ENCODE peak calls at places on chromosomes 4 and X, in six cellular contexts. K is astrocyte, E is dorsolateral prefrontal cortex, J is progenitor cell of endocrine pancreas, A is transverse colon, Q is neural crest cell. D is an unnamed sample.

GRCh38 chr4:17068885-17069284 is 170.4 kb upstream of the LDB2 start:
- DNase-seq in K (peak; percentile 28), E (no peak), J (no peak), A (no peak), Q (no peak), D (no peak)

GRCh38 chr4:138835833-138836521 is 179.6 kb upstream of the NOCT start:
- DNase-seq in K (peak; percentile 18), E (no peak), J (no peak), A (peak; percentile 74), Q (no peak), D (peak; percentile 50)

GRCh38 chr4:31682796-31683195 is 962.6 kb downstream of the PCDH7 start:
- DNase-seq in K (peak; percentile 13), E (no peak), J (no peak), A (no peak), Q (no peak), D (no peak)

GRCh38 chr4:149765630-149766029 is 50.0 kb downstream of the IQCM start:
- DNase-seq in K (peak; percentile 57), E (no peak), J (no peak), A (no peak), Q (no peak), D (peak; percentile 80)

GRCh38 chr4:149584703-149585102 is 230.9 kb downstream of the IQCM start:
- DNase-seq in K (peak; percentile 61), E (no peak), J (no peak), A (no peak), Q (no peak), D (no peak)

GRCh38 chr4:7397206-7398103 is 37.3 kb downstream of the PSAPL1 start:
- DNase-seq in K (peak; percentile 69), E (peak; percentile 19), J (no peak), A (no peak), Q (no peak), D (no peak)

GRCh38 chrX:103628386-103629290 is at the start of gene TCEAL1:
- DNase-seq in K (peak; percentile 38), E (peak; percentile 77), J (peak; percentile 23), A (peak; percentile 74), Q (peak; percentile 25), D (peak; percentile 42)

GRCh38 chr4:83125738-83126141 is 11.2 kb upstream of the PLAC8 start:
- DNase-seq in K (no peak), E (no peak), J (no peak), A (peak; percentile 85), Q (no peak), D (no peak)

GRCh38 chr4:20984011-20984836 is 284.0 kb downstream of the PACRGL start:
- DNase-seq in K (no peak), E (no peak), J (peak; percentile 10), A (peak; percentile 14), Q (peak; percentile 5), D (no peak)

GRCh38 chr4:145796338-145796737 is 116.4 kb downstream of the C4orf51 start:
- DNase-seq in K (no peak), E (no peak), J (no peak), A (no peak), Q (no peak), D (no peak)

GRCh38 chrX:48945517-48946348 is 11.7 kb downstream of the OTUD5 start:
- DNase-seq in K (no peak), E (peak; percentile 48), J (no peak), A (peak; percentile 64), Q (peak; percentile 25), D (peak; percentile 51)

GRCh38 chrX:75603833-75604232 is 81.0 kb upstream of the ZDHHC15 start:
- DNase-seq in K (no peak), E (no peak), J (no peak), A (no peak), Q (no peak), D (peak; percentile 36)

GRCh38 chr4:102554482-102554881 is 53.3 kb downstream of the NFKB1 start:
- DNase-seq in K (peak; percentile 70), E (no peak), J (no peak), A (peak; percentile 14), Q (no peak), D (peak; percentile 89)

GRCh38 chrX:38358274-38358673 is 5.9 kb downstream of the OTC start:
- DNase-seq in K (no peak), E (no peak), J (no peak), A (no peak), Q (no peak), D (no peak)

GRCh38 chr4:89142691-89143669 is 31.6 kb downstream of the TIGD2 start:
- DNase-seq in K (no peak), E (no peak), J (no peak), A (no peak), Q (no peak), D (no peak)

GRCh38 chr4:78629991-78630541 is 78.5 kb downstream of the ANXA3 start:
- DNase-seq in K (no peak), E (no peak), J (no peak), A (peak; percentile 54), Q (no peak), D (no peak)

GRCh38 chr4:110007217-110007616 is 94.5 kb downstream of the EGF start:
- DNase-seq in K (no peak), E (no peak), J (no peak), A (no peak), Q (no peak), D (no peak)

GRCh38 chr4:91288702-91289311 is 1015.0 kb upstream of the GRID2 start:
- DNase-seq in K (no peak), E (no peak), J (no peak), A (no peak), Q (no peak), D (no peak)

GRCh38 chr4:138405934-138406567 is 163.9 kb upstream of the SLC7A11 start:
- DNase-seq in K (peak; percentile 51), E (no peak), J (no peak), A (no peak), Q (no peak), D (peak; percentile 75)

GRCh38 chrX:115897956-115898355 is 272.6 kb upstream of the AGTR2 start:
- DNase-seq in K (no peak), E (no peak), J (no peak), A (no peak), Q (no peak), D (no peak)

GRCh38 chr4:176584031-176584430 is 208.7 kb downstream of the VEGFC start:
- DNase-seq in K (peak; percentile 64), E (no peak), J (no peak), A (no peak), Q (no peak), D (peak; percentile 32)

GRCh38 chrX:36787787-36788186 is 220.4 kb upstream of the FAM47C start:
- DNase-seq in K (no peak), E (no peak), J (no peak), A (no peak), Q (no peak), D (no peak)

GRCh38 chrX:4243759-4244158 is 530.3 kb upstream of the PRKX start:
- DNase-seq in K (no peak), E (no peak), J (no peak), A (no peak), Q (no peak), D (no peak)

GRCh38 chr4:8238515-8239053 is 31.0 kb upstream of the HTRA3 start:
- DNase-seq in K (no peak), E (no peak), J (peak; percentile 44), A (peak; percentile 21), Q (peak; percentile 29), D (no peak)

GRCh38 chrX:38796926-38797325 is 4.3 kb upstream of the MID1IP1 start:
- DNase-seq in K (peak; percentile 63), E (no peak), J (no peak), A (no peak), Q (no peak), D (peak; percentile 68)

GRCh38 chr4:100933628-100934027 is 413.7 kb downstream of the PPP3CA start:
- DNase-seq in K (no peak), E (no peak), J (no peak), A (no peak), Q (no peak), D (peak; percentile 80)

GRCh38 chr4:83731609-83732008 is 195.7 kb downstream of the GPAT3 start:
- DNase-seq in K (no peak), E (no peak), J (no peak), A (no peak), Q (no peak), D (peak; percentile 37)

DNA sequence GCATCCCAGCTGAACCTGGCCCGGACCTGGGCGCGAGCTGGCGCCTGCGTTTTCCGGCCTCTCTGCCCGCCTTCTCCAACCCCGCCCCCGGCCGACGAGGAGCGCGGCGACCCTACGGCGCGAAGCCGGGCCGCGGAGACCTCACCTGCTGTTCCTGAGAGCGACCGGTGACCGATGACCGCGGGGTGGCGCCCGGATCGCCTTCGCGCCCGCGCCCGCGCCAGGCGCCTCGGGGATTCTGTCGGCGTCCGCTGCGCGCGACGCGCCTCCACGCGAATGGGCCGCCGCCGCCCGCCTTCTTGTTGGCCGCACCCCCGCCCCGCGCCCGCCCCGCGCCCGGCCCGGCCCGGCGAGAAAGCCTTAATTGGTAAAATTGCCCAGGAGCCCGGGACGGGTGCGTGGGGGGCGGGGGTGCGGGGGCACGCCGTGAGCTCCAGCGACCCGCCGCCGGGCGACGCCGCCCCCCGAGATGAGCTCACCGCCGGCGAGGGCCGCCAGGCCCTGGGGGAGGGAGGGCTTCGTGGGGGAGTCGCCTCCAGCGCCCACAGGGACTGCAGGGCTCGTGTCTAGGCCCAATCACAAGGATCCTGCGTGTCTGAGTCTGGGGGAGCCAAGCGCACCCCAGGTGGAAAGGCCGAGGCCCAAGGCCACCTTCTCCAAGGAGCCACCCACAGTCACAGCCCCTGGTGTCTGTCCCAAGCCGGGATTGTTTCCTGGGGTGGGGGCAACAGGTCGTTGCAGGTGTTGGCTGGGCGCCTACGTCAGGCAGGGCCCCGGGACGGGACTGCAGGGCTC is at the start of gene FLNA:
- DNase-seq in K (no peak), E (no peak), J (peak; percentile 58), A (peak; percentile 58), Q (no peak), D (no peak)
- TF ChIP-seq CTCF in K (no peak), E (no peak), J (peak; percentile 37), A (no peak), Q (no peak), D (no peak)

DNA sequence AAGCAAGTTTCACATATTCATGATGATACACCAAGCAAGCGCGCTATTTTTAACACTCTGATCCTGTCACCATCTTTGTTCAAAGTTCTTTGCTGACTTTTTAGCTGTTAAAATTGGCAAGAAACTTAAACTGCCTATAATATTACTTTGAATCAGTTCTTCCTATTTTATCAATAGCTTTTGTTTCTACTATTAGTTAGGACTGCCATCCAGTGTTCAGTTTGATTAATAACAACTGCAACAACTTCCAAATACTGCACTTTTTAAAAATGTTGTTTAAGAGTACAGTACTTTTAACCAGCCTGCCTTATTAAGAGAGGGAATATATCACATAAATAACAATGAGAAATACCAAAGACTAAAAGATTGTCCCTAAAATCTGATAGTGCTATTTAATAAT is 614.3 kb downstream of the FAM133A start:
- DNase-seq in K (no peak), E (no peak), J (no peak), A (no peak), Q (no peak), D (no peak)
- TF ChIP-seq CTCF in K (no peak), E (no peak), J (peak; percentile 56), A (no peak), Q (peak; percentile 65), D (no peak)

DNA sequence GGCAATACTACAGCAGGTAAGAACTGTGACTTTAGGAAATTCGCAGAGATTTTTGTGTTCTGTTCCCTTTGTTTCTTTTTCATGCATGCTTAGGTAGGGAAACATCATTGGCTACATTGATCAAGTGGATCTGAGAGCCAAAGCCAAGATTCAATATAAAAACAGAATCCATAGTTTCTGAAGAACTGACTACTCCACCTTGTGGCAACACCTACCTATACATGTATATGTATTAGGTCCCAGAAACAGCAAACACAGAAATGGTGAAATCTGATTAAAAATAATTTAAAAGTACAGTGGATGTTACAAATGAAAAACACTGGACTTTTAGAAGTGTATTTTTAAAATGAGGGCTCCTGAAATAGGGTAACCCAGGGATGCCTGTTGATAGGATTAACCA is 322.6 kb upstream of the MAOA start:
- DNase-seq in K (no peak), E (no peak), J (no peak), A (no peak), Q (no peak), D (no peak)
- TF ChIP-seq CTCF in K (no peak), E (no peak), J (peak; percentile 47), A (no peak), Q (peak; percentile 52), D (no peak)

GRCh38 chrX:19334945-19335626 is 8.6 kb upstream of the PDHA1 start:
- DNase-seq in K (no peak), E (no peak), J (no peak), A (no peak), Q (no peak), D (peak; percentile 50)
- TF ChIP-seq CTCF in K (peak; percentile 28), E (no peak), J (peak; percentile 43), A (peak; percentile 15), Q (peak; percentile 57), D (peak; percentile 39)

D was measured in fibroblast of mammary gland.